ENCODE peak calls at places on chromosome 1, in nine cellular contexts. L, B, X, A, C, P, T, V and E are unnamed samples.

GRCh38 chr1:18716112-18716784 is 85.6 kb downstream of the PAX7 start:
- DNase-seq in T (no peak), L (no peak), A (no peak), C (no peak), X (no peak), P (no peak), B (no peak), V (no peak), E (no peak)

GRCh38 chr1:64038965-64039926 is 164.2 kb upstream of the UBE2U start:
- DNase-seq in V (peak; percentile 25), X (peak; percentile 77), T (peak; percentile 94), B (peak; percentile 37), P (no peak), L (peak; percentile 15), C (peak; percentile 37), A (peak; percentile 92), E (no peak)

GRCh38 chr1:67957026-67957425 is 93.4 kb downstream of the DIRAS3 start:
- DNase-seq in X (no peak), V (peak; percentile 85), A (no peak), T (no peak), B (peak; percentile 55), P (no peak), L (no peak), C (no peak), E (no peak)

GRCh38 chr1:192610114-192610958 is 25.6 kb upstream of the RGS13 start:
- DNase-seq in C (no peak), T (no peak), A (no peak), X (no peak), V (no peak), L (peak; percentile 15), B (no peak), P (no peak), E (no peak)

GRCh38 chr1:112579801-112580510 is 39.0 kb downstream of the ST7L start:
- DNase-seq in P (no peak), X (no peak), A (no peak), C (no peak), L (no peak), B (no peak), T (no peak), V (no peak), E (no peak)

GRCh38 chr1:221439734-221440436 is 302.0 kb downstream of the DUSP10 start:
- DNase-seq in B (no peak), X (no peak), T (no peak), L (peak; percentile 93), C (no peak), A (peak; percentile 92), V (no peak), P (no peak), E (no peak)

GRCh38 chr1:156896490-156897033 is 3.0 kb downstream of the PEAR1 start:
- DNase-seq in B (peak; percentile 48), P (no peak), L (peak; percentile 46), T (no peak), A (peak; percentile 76), V (no peak), X (no peak), C (no peak), E (no peak)

GRCh38 chr1:193417945-193418744 is 231.7 kb upstream of the B3GALT2 start:
- DNase-seq in A (no peak), L (no peak), T (no peak), C (no peak), P (peak; percentile 16), B (no peak), X (no peak), V (no peak), E (no peak)

GRCh38 chr1:157105988-157106812 is 6.6 kb upstream of the ETV3L start:
- DNase-seq in V (no peak), X (peak; percentile 66), P (no peak), B (no peak), C (peak; percentile 35), L (no peak), A (no peak), T (no peak), E (peak; percentile 65)

GRCh38 chr1:204267191-204267601 is 53.4 kb upstream of the GOLT1A start:
- DNase-seq in V (no peak), P (no peak), B (no peak), L (no peak), X (no peak), A (no peak), T (no peak), C (no peak), E (no peak)

GRCh38 chr1:77282187-77282865 is 507 bp downstream of the AK5 start:
- DNase-seq in X (no peak), B (no peak), P (peak; percentile 42), V (peak; percentile 20), C (peak; percentile 12), T (no peak), A (no peak), L (no peak), E (no peak)

GRCh38 chr1:184935919-184936798 is 38.1 kb downstream of the NIBAN1 start:
- DNase-seq in P (no peak), B (no peak), X (no peak), T (no peak), A (no peak), C (no peak), L (no peak), V (no peak), E (no peak)

GRCh38 chr1:87765686-87766085 is 437.0 kb downstream of the LMO4 start:
- DNase-seq in P (no peak), L (no peak), X (no peak), T (no peak), A (no peak), B (no peak), V (no peak), C (no peak), E (no peak)

GRCh38 chr1:32309960-32310359 is 18.1 kb downstream of the HDAC1 start:
- DNase-seq in C (no peak), A (no peak), P (no peak), X (no peak), L (no peak), B (no peak), V (no peak), T (no peak), E (no peak)

GRCh38 chr1:50420283-50420682 is 3.0 kb downstream of the DMRTA2 start:
- DNase-seq in P (no peak), V (no peak), C (no peak), X (no peak), L (no peak), B (no peak), A (no peak), T (no peak), E (no peak)

GRCh38 chr1:80274256-80274655 is 1267.7 kb upstream of the ADGRL4 start:
- DNase-seq in L (no peak), A (no peak), T (no peak), V (no peak), C (no peak), X (no peak), B (no peak), P (no peak), E (no peak)

GRCh38 chr1:80278936-80279335 is 1272.4 kb upstream of the ADGRL4 start:
- DNase-seq in L (no peak), P (no peak), B (no peak), C (no peak), X (no peak), T (no peak), V (no peak), A (no peak), E (no peak)
- H3K9me3 ChIP-seq in L (no peaks in the 10 kb centered on the region), P (no peaks in the 10 kb centered on the region), B (no peaks in the 10 kb centered on the region), C (no peaks in the 10 kb centered on the region), X (no peaks in the 10 kb centered on the region), T (no peaks in the 10 kb centered on the region), V (no peaks in the 10 kb centered on the region), A (no peaks in the 10 kb centered on the region), E (no peaks in the 10 kb centered on the region)

GRCh38 chr1:179124866-179125265 is 43.0 kb downstream of the TOR3A start:
- DNase-seq in L (no peak), B (no peak), X (no peak), C (no peak), P (no peak), T (no peak), A (no peak), V (no peak), E (no peak)

GRCh38 chr1:179129702-179130473 is 48.0 kb downstream of the TOR3A start:
- DNase-seq in C (no peak), X (no peak), B (no peak), P (peak; percentile 68), A (no peak), L (no peak), V (no peak), T (no peak), E (no peak)

GRCh38 chr1:179128520-179128919 is 46.6 kb downstream of the TOR3A start:
- DNase-seq in L (no peak), C (no peak), A (no peak), X (no peak), P (no peak), T (no peak), B (no peak), V (no peak), E (no peak)

GRCh38 chr1:179127163-179127895 is 45.5 kb downstream of the TOR3A start:
- DNase-seq in T (no peak), X (no peak), B (no peak), L (no peak), P (no peak), A (no peak), C (no peak), V (no peak), E (no peak)

DNA sequence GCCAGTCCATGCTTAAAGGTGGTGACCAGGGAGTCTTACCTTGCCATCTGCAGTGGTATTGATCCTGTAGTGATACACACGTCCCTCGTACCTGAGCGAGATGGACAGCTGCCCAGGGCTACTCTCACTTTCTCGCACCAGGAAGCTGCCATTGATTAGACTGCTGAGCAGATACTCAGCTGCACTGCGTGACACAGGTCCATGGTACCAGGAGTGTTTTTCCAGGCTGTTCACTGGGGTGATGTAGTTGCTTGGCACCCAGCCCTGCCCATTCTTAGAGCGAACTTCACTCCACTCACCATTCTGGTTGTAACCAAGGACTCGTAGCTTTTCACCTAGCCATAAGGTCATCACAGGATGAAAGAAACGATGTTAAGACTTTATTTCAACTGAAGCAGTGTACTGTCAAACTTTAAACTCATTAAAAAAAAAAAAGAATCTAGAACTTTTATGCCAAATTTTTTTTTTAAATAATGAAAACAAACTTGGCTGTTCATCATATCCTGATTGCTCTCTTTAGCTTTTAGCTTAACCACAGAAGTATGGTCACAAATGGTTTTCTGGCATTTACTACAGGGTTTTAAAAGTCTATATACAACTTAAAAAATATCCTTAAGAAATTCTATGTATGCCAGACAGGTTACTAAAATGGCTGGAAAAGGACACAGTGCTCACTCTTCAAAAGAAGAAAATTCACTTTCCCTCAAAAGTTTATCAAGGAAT is 44.6 kb downstream of the TOR3A start:
- DNase-seq in V (no peak), T (no peak), P (no peak), L (no peak), C (peak; percentile 29), X (no peak), B (no peak), A (no peak), E (no peak)
- H3K4me1 ChIP-seq in V (no peaks in the 10 kb centered on the region), T (no peaks in the 10 kb centered on the region), P (peaks cover 17% of the 10 kb centered on the region), L (peaks cover 39% of the 10 kb centered on the region), C (no peaks in the 10 kb centered on the region), X (no peaks in the 10 kb centered on the region), B (no peaks in the 10 kb centered on the region), A (peaks cover 20% of the 10 kb centered on the region), E (no peaks in the 10 kb centered on the region)

GRCh38 chr1:2875677-2876531 is 74.4 kb upstream of the TTC34 start:
- DNase-seq in B (no peak), V (no peak), X (no peak), A (no peak), L (no peak), P (no peak), T (no peak), C (no peak), E (no peak)
- H3K9me3 ChIP-seq in B (no peaks in the 10 kb centered on the region), V (no peaks in the 10 kb centered on the region), X (peaks cover 4% of the 10 kb centered on the region), A (peaks cover 6% of the 10 kb centered on the region), L (peaks cover 10% of the 10 kb centered on the region), P (no peaks in the 10 kb centered on the region), T (peaks cover 14% of the 10 kb centered on the region), C (peaks cover 11% of the 10 kb centered on the region), E (peaks cover 14% of the 10 kb centered on the region)

GRCh38 chr1:10772711-10773110 is 23.7 kb downstream of the CASZ1 start:
- DNase-seq in B (no peak), P (no peak), L (no peak), A (no peak), X (no peak), T (no peak), V (no peak), C (no peak), E (no peak)
- H3K4me1 ChIP-seq in B (no peaks in the 10 kb centered on the region), P (no peaks in the 10 kb centered on the region), L (no peaks in the 10 kb centered on the region), A (peaks cover 3% of the 10 kb centered on the region), X (no peaks in the 10 kb centered on the region), T (peaks cover 60% of the 10 kb centered on the region), V (peaks cover 14% of the 10 kb centered on the region), C (peaks cover 52% of the 10 kb centered on the region), E (no peaks in the 10 kb centered on the region)